ENCODE peak calls at places on chromosomes 13 and 19, in ten cellular contexts. M is progenitor cell of endocrine pancreas, V is AG10803, F is AG09319, Z is WTC11, L is cardiac muscle cell, D is fibroblast of mammary gland, X is RWPE2, Q is Peyer's patch, K is ovary. H is an unnamed sample.

GRCh38 chr19:50461066-50461875 is 15.0 kb upstream of the EMC10 start:
- DNase-seq in M (peak), V (peak), F (peak), Z (peak), L (peak), D (peak), X (no peak), Q (peak), K (peak), H (no peak)

GRCh38 chr13:44231786-44232516 is 141.7 kb upstream of the SERP2 start:
- DNase-seq in M (no peak), V (peak), F (peak), Z (peak), L (no peak), D (peak), X (peak), Q (peak), K (no peak), H (no peak)

GRCh38 chr19:40692212-40692551 is 1.7 kb upstream of the NUMBL start:
- DNase-seq in M (no peak), V (no peak), F (no peak), Z (no peak), L (no peak), D (no peak), X (no peak), Q (no peak), K (no peak), H (no peak)

GRCh38 chr13:27219611-27220010 is 31.7 kb upstream of the RPL21 start:
- DNase-seq in M (no peak), V (no peak), F (no peak), Z (no peak), L (no peak), D (no peak), X (no peak), Q (no peak), K (no peak), H (no peak)

GRCh38 chr19:825897-826640 is 1.6 kb upstream of the AZU1 start:
- DNase-seq in M (no peak), V (no peak), F (no peak), Z (no peak), L (no peak), D (no peak), X (no peak), Q (no peak), K (no peak), H (no peak)

GRCh38 chr19:7645656-7646425 is 8.9 kb downstream of the STXBP2 start:
- DNase-seq in M (no peak), V (no peak), F (no peak), Z (no peak), L (no peak), D (no peak), X (no peak), Q (no peak), K (no peak), H (no peak)

GRCh38 chr13:100506154-100506553 is 82.4 kb downstream of the GGACT start:
- DNase-seq in M (no peak), V (no peak), F (no peak), Z (no peak), L (no peak), D (no peak), X (no peak), Q (no peak), K (no peak), H (no peak)

GRCh38 chr13:80524447-80525215 is 183.7 kb upstream of the SPRY2 start:
- DNase-seq in M (no peak), V (no peak), F (no peak), Z (no peak), L (no peak), D (peak), X (no peak), Q (no peak), K (no peak), H (no peak)

GRCh38 chr19:51783373-51783772 is 11.6 kb upstream of the FPR3 start:
- DNase-seq in M (no peak), V (peak), F (no peak), Z (peak), L (no peak), D (peak), X (no peak), Q (no peak), K (no peak), H (no peak)
- TF ChIP-seq CTCF in M (peak), V (peak), F (no peak), Z (no peak), L (peak), D (peak), X (peak), Q (no peak), K (no peak), H (peak)

DNA sequence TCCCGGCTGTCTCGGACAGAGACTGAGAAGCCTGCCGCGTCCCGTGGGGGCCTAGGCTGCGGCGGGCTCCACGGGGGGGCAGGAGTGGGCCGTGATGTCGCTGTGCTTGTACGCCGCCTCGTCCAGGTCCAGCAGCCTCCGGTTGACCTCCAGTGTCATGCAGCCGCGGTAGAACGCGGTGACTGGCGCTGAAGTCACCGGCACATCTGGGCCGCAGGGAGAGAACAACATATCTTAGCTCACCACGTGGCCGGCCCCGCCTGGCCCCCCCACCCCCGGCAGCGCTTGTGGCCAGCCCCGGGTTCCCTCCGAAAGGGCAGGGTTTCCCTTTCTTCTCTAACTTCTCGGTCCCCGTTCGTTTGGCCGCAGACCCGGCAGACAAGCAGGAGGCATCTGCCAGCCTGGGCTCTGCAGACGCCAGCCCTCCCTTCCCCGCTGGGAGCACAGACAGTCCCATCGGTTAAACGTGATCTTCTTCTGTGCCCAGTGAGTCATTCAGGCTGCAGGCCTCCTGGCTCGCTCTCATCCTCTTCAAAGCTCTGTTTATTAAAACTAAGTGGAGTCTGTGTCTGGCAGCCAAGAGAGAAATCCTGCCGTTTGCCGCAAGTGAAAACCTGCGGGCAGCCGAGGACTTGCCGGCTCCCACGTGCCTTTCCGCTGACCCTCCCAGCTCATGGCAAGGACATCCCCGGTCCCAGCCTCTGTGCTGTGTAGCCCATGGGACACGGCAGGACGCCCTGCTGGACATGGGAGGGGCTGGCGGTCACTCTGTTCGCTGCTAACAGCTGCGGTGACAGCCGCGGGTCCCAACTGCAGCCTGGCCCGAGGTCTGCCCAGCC is 42.8 kb downstream of the GAS6 start:
- DNase-seq in M (no peak), V (peak), F (peak), Z (no peak), L (no peak), D (peak), X (peak), Q (peak), K (peak), H (no peak)
- TF ChIP-seq CTCF in M (no peak), V (no peak), F (peak), Z (no peak), L (peak), D (no peak), X (peak), Q (no peak), K (no peak), H (peak)

GRCh38 chr13:99086149-99086868 is 108.4 kb upstream of the DOCK9 start:
- DNase-seq in M (peak), V (peak), F (no peak), Z (peak), L (peak), D (peak), X (peak), Q (peak), K (peak), H (no peak)
- TF ChIP-seq CTCF in M (peak), V (no peak), F (no peak), Z (no peak), L (no peak), D (no peak), X (no peak), Q (peak), K (no peak), H (no peak)

DNA sequence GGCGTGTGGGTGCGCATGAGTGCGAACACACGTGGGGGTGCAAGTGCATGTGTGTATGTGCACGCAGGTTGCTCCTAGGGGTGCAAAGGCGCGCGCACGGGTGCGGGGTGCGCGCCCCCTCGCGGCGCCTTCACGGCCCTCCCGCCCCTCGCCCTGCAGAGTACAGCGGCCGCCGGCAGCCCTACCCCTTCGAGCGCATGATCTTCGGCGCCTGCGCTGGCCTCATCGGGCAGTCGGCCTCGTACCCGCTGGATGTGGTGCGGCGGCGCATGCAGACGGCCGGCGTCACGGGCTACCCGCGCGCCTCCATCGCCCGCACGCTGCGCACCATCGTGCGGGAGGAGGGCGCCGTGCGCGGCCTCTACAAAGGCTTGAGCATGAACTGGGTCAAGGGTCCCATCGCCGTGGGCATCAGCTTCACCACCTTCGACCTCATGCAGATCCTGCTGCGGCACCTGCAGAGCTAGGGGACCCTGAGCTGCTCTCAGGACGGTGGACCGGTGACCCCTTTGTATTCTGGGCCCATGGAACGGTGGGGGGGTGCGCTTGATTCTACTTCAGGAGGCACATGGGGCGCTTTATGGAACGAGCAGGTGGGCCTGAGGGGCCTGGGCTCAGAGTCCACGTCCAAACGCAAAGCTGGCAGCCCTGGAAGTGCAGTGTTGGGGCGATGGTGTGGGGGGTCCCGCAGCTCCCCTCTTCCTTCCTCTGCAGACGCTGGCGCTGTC is 27.7 kb downstream of the TMEM161A start:
- DNase-seq in M (peak), V (no peak), F (no peak), Z (peak), L (peak), D (no peak), X (no peak), Q (no peak), K (peak), H (no peak)
- TF ChIP-seq CTCF in M (peak), V (peak), F (no peak), Z (peak), L (peak), D (no peak), X (peak), Q (peak), K (no peak), H (peak)

DNA sequence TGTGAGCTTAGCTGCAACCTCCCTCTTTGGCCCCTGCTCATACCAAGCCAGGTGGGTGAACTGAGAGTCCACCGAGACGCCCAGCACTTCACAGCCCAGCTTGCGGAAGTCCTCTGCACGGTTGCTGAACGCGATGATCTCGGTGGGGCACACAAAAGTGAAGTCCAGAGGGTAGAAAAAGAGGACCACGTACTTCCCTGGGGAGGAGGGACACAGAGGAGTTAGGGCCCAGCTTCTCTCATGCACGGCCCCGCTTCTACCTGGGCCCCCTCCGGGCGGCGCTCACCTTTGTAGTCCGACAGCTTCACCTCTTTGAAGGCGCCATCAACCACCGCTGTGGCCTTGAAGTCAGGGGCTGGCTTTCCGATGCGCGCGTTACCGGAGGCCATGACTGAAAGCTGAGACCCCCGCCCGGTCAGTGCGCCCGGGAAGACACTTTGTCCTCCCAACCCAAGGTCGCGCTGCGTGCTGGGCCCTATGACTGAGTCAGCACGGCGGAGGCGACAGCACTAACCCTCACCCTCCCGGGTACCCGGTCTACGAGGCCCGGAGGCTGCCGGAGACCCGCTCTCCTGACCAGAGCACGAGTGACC is 631 bp downstream of the PRDX2 start:
- DNase-seq in M (no peak), V (no peak), F (no peak), Z (peak), L (peak), D (no peak), X (no peak), Q (no peak), K (no peak), H (no peak)
- TF ChIP-seq CTCF in M (no peak), V (no peak), F (no peak), Z (no peak), L (no peak), D (no peak), X (no peak), Q (no peak), K (no peak), H (no peak)

GRCh38 chr13:89465366-89465765 is 1794.2 kb downstream of the SLITRK5 start:
- DNase-seq in M (no peak), V (peak), F (no peak), Z (no peak), L (no peak), D (peak), X (no peak), Q (no peak), K (no peak), H (no peak)
- TF ChIP-seq CTCF in M (no peak), V (no peak), F (no peak), Z (no peak), L (no peak), D (no peak), X (no peak), Q (no peak), K (no peak), H (no peak)

DNA sequence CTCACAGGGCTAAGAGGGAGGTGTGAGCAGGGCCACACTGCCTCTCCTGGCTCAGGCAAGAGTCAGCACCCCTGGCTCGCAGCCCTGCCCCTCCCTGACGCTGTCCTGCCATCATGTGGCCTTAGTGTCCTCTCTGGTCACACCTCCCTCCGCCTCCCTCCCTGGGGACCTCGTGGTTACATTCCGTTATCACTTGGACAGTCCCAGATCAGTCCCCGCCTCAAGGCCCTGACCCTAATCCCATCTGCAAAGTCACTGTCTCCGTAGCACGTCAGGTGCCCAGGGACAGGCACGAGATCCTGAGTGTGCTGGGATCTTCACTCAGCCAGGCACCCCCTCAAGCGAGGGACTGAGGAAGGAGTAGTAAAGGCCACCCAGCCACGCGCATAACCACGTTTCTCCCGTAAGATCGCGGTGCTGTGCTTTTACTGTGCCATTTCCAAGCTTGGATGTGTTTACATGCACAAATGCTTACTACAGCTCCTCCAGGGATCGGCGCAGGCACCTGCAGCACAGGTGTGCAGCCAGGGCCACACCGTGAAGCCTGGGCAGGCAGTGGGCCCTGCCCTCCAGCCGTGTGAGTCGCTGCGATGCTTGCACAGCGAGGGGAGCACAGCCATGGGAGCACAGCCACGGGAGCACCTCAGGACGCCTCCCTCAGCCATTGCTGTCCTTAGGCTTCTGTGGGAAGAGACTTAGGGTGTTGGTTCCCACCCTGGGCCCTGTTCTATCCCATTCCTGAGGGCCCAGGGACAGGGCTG is 10.7 kb upstream of the TMEM255B start:
- DNase-seq in M (no peak), V (no peak), F (no peak), Z (no peak), L (no peak), D (no peak), X (no peak), Q (no peak), K (no peak), H (peak)
- TF ChIP-seq CTCF in M (no peak), V (no peak), F (no peak), Z (no peak), L (no peak), D (no peak), X (no peak), Q (no peak), K (no peak), H (no peak)

DNA sequence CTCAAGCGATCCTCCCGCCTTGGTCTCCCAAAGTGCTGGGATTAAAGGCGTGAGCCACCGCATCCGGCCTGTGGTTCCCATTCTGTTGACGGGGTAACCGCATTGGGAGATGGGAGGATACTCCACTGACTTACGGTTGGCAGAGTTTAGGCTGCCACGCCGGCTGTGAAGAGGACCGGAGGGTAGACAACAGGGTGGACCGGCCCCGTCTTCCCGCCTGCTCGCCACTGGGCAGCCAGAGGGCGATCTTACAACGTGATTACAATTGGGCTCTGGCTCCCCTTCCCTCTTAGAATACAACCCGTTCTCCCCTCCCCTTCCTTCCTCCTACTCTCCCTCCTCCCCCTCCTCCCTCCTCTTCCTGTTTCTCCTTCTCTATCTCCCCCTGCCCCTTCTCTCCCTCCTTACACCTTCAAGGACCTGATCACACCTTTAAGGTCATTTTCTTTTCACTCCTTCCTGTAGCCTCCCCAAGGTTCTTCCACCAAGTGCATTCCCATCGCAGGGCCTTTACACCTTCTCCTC is 957 bp upstream of the CCDC194 start:
- DNase-seq in M (no peak), V (peak), F (no peak), Z (peak), L (peak), D (peak), X (no peak), Q (peak), K (peak), H (no peak)
- TF ChIP-seq CTCF in M (peak), V (peak), F (peak), Z (peak), L (peak), D (peak), X (peak), Q (peak), K (peak), H (peak)